ENCODE peak calls at places on chromosomes 2 and 18, in seven cellular contexts. One of them, this sample, is unnamed.
A peak's percentile ranks its signal among the peaks of the same experiment; 100 is the strongest.

GRCh38 chr18:61435064-61435652 is 101.9 kb downstream of the CDH20 start:
- DNase-seq in fibroblast of villous mesenchyme: peak; percentile 4
- DNase-seq in astrocyte of the cerebellum: no peak
- DNase-seq in ovary: no peak
- DNase-seq in tibial nerve: no peak
- DNase-seq in aorta: no peak
- DNase-seq in iPS DF 6.9: peak; percentile 29
- DNase-seq in this sample: peak; percentile 1

GRCh38 chr2:88764850-88765153 is 73.3 kb downstream of the RPIA start:
- DNase-seq in fibroblast of villous mesenchyme: no peak
- DNase-seq in astrocyte of the cerebellum: no peak
- DNase-seq in ovary: no peak
- DNase-seq in tibial nerve: no peak
- DNase-seq in aorta: no peak
- DNase-seq in iPS DF 6.9: no peak
- DNase-seq in this sample: no peak

GRCh38 chr2:240926516-240927389 is 20.6 kb downstream of the CROCC2 start:
- DNase-seq in fibroblast of villous mesenchyme: peak; percentile 23
- DNase-seq in astrocyte of the cerebellum: no peak
- DNase-seq in ovary: peak; percentile 53
- DNase-seq in tibial nerve: peak; percentile 11
- DNase-seq in aorta: peak; percentile 77
- DNase-seq in iPS DF 6.9: no peak
- DNase-seq in this sample: peak; percentile 48

GRCh38 chr2:221490506-221491060 is 81.5 kb downstream of the EPHA4 start:
- DNase-seq in fibroblast of villous mesenchyme: no peak
- DNase-seq in astrocyte of the cerebellum: no peak
- DNase-seq in ovary: no peak
- DNase-seq in tibial nerve: no peak
- DNase-seq in aorta: no peak
- DNase-seq in iPS DF 6.9: no peak
- DNase-seq in this sample: no peak

GRCh38 chr2:174106736-174107135 is 141.6 kb upstream of the SP3 start:
- DNase-seq in fibroblast of villous mesenchyme: no peak
- DNase-seq in astrocyte of the cerebellum: no peak
- DNase-seq in ovary: no peak
- DNase-seq in tibial nerve: no peak
- DNase-seq in aorta: no peak
- DNase-seq in iPS DF 6.9: no peak
- DNase-seq in this sample: no peak

GRCh38 chr2:84880645-84881521 is at the start of gene TRABD2A:
- DNase-seq in fibroblast of villous mesenchyme: no peak
- DNase-seq in astrocyte of the cerebellum: no peak
- DNase-seq in ovary: peak; percentile 55
- DNase-seq in tibial nerve: no peak
- DNase-seq in aorta: peak; percentile 80
- DNase-seq in iPS DF 6.9: no peak
- DNase-seq in this sample: no peak

GRCh38 chr2:239307921-239308620 is 92.7 kb downstream of the HDAC4 start:
- DNase-seq in fibroblast of villous mesenchyme: no peak
- DNase-seq in astrocyte of the cerebellum: no peak
- DNase-seq in ovary: peak; percentile 9
- DNase-seq in tibial nerve: no peak
- DNase-seq in aorta: peak; percentile 66
- DNase-seq in iPS DF 6.9: no peak
- DNase-seq in this sample: no peak

GRCh38 chr18:51153659-51154371 is 43.7 kb downstream of the MEX3C start:
- DNase-seq in fibroblast of villous mesenchyme: no peak
- DNase-seq in astrocyte of the cerebellum: no peak
- DNase-seq in ovary: no peak
- DNase-seq in tibial nerve: no peak
- DNase-seq in aorta: no peak
- DNase-seq in iPS DF 6.9: no peak
- DNase-seq in this sample: no peak

GRCh38 chr2:126444511-126444910 is 211.4 kb upstream of the GYPC start:
- DNase-seq in fibroblast of villous mesenchyme: no peak
- DNase-seq in astrocyte of the cerebellum: no peak
- DNase-seq in ovary: no peak
- DNase-seq in tibial nerve: no peak
- DNase-seq in aorta: no peak
- DNase-seq in iPS DF 6.9: no peak
- DNase-seq in this sample: no peak

GRCh38 chr2:67451086-67451832 is 54.1 kb downstream of the ETAA1 start:
- DNase-seq in fibroblast of villous mesenchyme: peak; percentile 77
- DNase-seq in astrocyte of the cerebellum: no peak
- DNase-seq in ovary: no peak
- DNase-seq in tibial nerve: no peak
- DNase-seq in aorta: no peak
- DNase-seq in iPS DF 6.9: no peak
- DNase-seq in this sample: peak; percentile 84

GRCh38 chr18:32769242-32770180 is 3.3 kb downstream of the KLHL14 start:
- DNase-seq in fibroblast of villous mesenchyme: no peak
- DNase-seq in astrocyte of the cerebellum: no peak
- DNase-seq in ovary: no peak
- DNase-seq in tibial nerve: no peak
- DNase-seq in aorta: no peak
- DNase-seq in iPS DF 6.9: no peak
- DNase-seq in this sample: no peak
- H3K4me3 ChIP-seq in fibroblast of villous mesenchyme: no peak overlapping the region
- H3K4me3 ChIP-seq in astrocyte of the cerebellum: peak overlapping the region; percentile 42
- H3K4me3 ChIP-seq in ovary: no peak overlapping the region
- H3K4me3 ChIP-seq in tibial nerve: no peak overlapping the region
- H3K4me3 ChIP-seq in aorta: no peak overlapping the region
- H3K4me3 ChIP-seq in iPS DF 6.9: peak overlapping the region; percentile 37
- H3K4me3 ChIP-seq in this sample: no peak overlapping the region

GRCh38 chr2:70901235-70902066 is 34.2 kb upstream of the ATP6V1B1 start:
- DNase-seq in fibroblast of villous mesenchyme: peak; percentile 56
- DNase-seq in astrocyte of the cerebellum: no peak
- DNase-seq in ovary: no peak
- DNase-seq in tibial nerve: no peak
- DNase-seq in aorta: peak; percentile 78
- DNase-seq in iPS DF 6.9: no peak
- DNase-seq in this sample: peak; percentile 55

GRCh38 chr2:70902579-70902978 is 33.1 kb upstream of the ATP6V1B1 start:
- DNase-seq in fibroblast of villous mesenchyme: no peak
- DNase-seq in astrocyte of the cerebellum: no peak
- DNase-seq in ovary: no peak
- DNase-seq in tibial nerve: no peak
- DNase-seq in aorta: no peak
- DNase-seq in iPS DF 6.9: no peak
- DNase-seq in this sample: no peak

GRCh38 chr2:70903641-70904340 is 31.9 kb upstream of the ATP6V1B1 start:
- DNase-seq in fibroblast of villous mesenchyme: no peak
- DNase-seq in astrocyte of the cerebellum: no peak
- DNase-seq in ovary: no peak
- DNase-seq in tibial nerve: no peak
- DNase-seq in aorta: no peak
- DNase-seq in iPS DF 6.9: no peak
- DNase-seq in this sample: no peak

GRCh38 chr2:70903171-70903570 is 32.5 kb upstream of the ATP6V1B1 start:
- DNase-seq in fibroblast of villous mesenchyme: no peak
- DNase-seq in astrocyte of the cerebellum: no peak
- DNase-seq in ovary: no peak
- DNase-seq in tibial nerve: no peak
- DNase-seq in aorta: no peak
- DNase-seq in iPS DF 6.9: no peak
- DNase-seq in this sample: no peak

DNA sequence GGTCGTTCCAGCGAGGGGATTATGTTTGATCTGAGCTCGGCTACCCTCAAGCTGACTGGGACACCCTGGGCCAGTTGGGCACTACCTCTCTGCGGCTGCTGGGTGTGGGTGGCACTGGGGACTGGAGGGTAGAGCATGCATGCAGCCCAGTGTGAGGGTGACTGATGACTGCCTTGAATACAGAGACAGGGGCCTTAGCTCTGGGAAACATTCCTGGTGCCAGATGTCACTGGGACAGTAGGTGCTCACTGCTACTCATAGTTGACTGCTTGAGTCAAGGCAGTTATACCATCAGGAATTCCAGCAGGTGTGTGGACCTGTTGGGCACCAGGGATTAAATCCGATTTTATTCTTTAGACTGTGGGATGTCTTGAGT is 33.6 kb upstream of the ATP6V1B1 start:
- DNase-seq in fibroblast of villous mesenchyme: no peak
- DNase-seq in astrocyte of the cerebellum: no peak
- DNase-seq in ovary: no peak
- DNase-seq in tibial nerve: no peak
- DNase-seq in aorta: no peak
- DNase-seq in iPS DF 6.9: no peak
- DNase-seq in this sample: peak; percentile 19
- H3K4me3 ChIP-seq in fibroblast of villous mesenchyme: peak overlapping the region; percentile 72
- H3K4me3 ChIP-seq in astrocyte of the cerebellum: peak overlapping the region; percentile 41
- H3K4me3 ChIP-seq in ovary: peak overlapping the region; percentile 32
- H3K4me3 ChIP-seq in tibial nerve: peak overlapping the region; percentile 44
- H3K4me3 ChIP-seq in aorta: no peak overlapping the region
- H3K4me3 ChIP-seq in iPS DF 6.9: no peak overlapping the region
- H3K4me3 ChIP-seq in this sample: peak overlapping the region; percentile 58

GRCh38 chr2:20225294-20226151 is 593 bp upstream of the SDC1 start:
- DNase-seq in fibroblast of villous mesenchyme: peak; percentile 65
- DNase-seq in astrocyte of the cerebellum: no peak
- DNase-seq in ovary: peak; percentile 60
- DNase-seq in tibial nerve: no peak
- DNase-seq in aorta: peak; percentile 79
- DNase-seq in iPS DF 6.9: no peak
- DNase-seq in this sample: peak; percentile 58
- H3K4me3 ChIP-seq in fibroblast of villous mesenchyme: peak overlapping the region; percentile 66
- H3K4me3 ChIP-seq in astrocyte of the cerebellum: peak overlapping the region; percentile 53
- H3K4me3 ChIP-seq in ovary: peak overlapping the region; percentile 47
- H3K4me3 ChIP-seq in tibial nerve: peak overlapping the region; percentile 62
- H3K4me3 ChIP-seq in aorta: peak overlapping the region; percentile 51
- H3K4me3 ChIP-seq in iPS DF 6.9: peak overlapping the region; percentile 68
- H3K4me3 ChIP-seq in this sample: peak overlapping the region; percentile 1

GRCh38 chr2:2613279-2614199 is 282.5 kb upstream of the MYT1L start:
- DNase-seq in fibroblast of villous mesenchyme: peak; percentile 26
- DNase-seq in astrocyte of the cerebellum: peak; percentile 76
- DNase-seq in ovary: peak; percentile 82
- DNase-seq in tibial nerve: peak; percentile 61
- DNase-seq in aorta: peak; percentile 89
- DNase-seq in iPS DF 6.9: peak; percentile 94
- DNase-seq in this sample: peak; percentile 91
- H3K4me3 ChIP-seq in fibroblast of villous mesenchyme: no peak overlapping the region
- H3K4me3 ChIP-seq in astrocyte of the cerebellum: peak overlapping the region; percentile 38
- H3K4me3 ChIP-seq in ovary: peak overlapping the region; percentile 36
- H3K4me3 ChIP-seq in tibial nerve: peak overlapping the region; percentile 44
- H3K4me3 ChIP-seq in aorta: peak overlapping the region; percentile 42
- H3K4me3 ChIP-seq in iPS DF 6.9: peak overlapping the region; percentile 34
- H3K4me3 ChIP-seq in this sample: peak overlapping the region; percentile 10

GRCh38 chr2:127590386-127591190 is 55.1 kb downstream of the MYO7B start:
- DNase-seq in fibroblast of villous mesenchyme: no peak
- DNase-seq in astrocyte of the cerebellum: no peak
- DNase-seq in ovary: no peak
- DNase-seq in tibial nerve: no peak
- DNase-seq in aorta: peak; percentile 27
- DNase-seq in iPS DF 6.9: no peak
- DNase-seq in this sample: no peak

GRCh38 chr2:127589358-127589757 is 53.9 kb downstream of the MYO7B start:
- DNase-seq in fibroblast of villous mesenchyme: no peak
- DNase-seq in astrocyte of the cerebellum: no peak
- DNase-seq in ovary: no peak
- DNase-seq in tibial nerve: no peak
- DNase-seq in aorta: peak; percentile 25
- DNase-seq in iPS DF 6.9: no peak
- DNase-seq in this sample: no peak

GRCh38 chr2:127591221-127591923 is 54.6 kb upstream of the GPR17 start:
- DNase-seq in fibroblast of villous mesenchyme: peak; percentile 68
- DNase-seq in astrocyte of the cerebellum: peak; percentile 8
- DNase-seq in ovary: no peak
- DNase-seq in tibial nerve: no peak
- DNase-seq in aorta: peak; percentile 80
- DNase-seq in iPS DF 6.9: peak; percentile 91
- DNase-seq in this sample: peak; percentile 50

GRCh38 chr2:127588241-127588640 is 52.8 kb downstream of the MYO7B start:
- DNase-seq in fibroblast of villous mesenchyme: no peak
- DNase-seq in astrocyte of the cerebellum: no peak
- DNase-seq in ovary: no peak
- DNase-seq in tibial nerve: no peak
- DNase-seq in aorta: peak; percentile 36
- DNase-seq in iPS DF 6.9: no peak
- DNase-seq in this sample: no peak

DNA sequence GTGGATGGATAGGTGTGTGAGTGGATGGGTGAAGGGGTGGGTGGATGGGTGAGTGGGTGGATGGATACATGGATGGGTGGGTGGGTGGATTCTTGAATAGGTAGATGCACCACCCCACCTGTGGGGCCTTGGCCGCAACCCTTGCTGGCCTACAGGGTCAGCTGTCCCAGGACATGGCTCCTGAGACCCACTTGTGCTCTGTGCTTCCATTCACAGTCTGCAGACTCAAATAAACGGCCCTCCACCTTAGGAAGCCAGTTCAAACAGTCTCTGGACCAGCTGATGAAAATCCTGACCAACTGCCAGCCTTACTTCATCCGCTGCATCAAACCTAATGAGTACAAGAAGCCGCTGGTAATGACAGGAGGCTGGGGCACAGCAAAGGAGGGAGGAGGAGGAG is 54.4 kb downstream of the MYO7B start:
- DNase-seq in fibroblast of villous mesenchyme: no peak
- DNase-seq in astrocyte of the cerebellum: no peak
- DNase-seq in ovary: no peak
- DNase-seq in tibial nerve: no peak
- DNase-seq in aorta: peak; percentile 23
- DNase-seq in iPS DF 6.9: no peak
- DNase-seq in this sample: no peak
- H3K4me3 ChIP-seq in fibroblast of villous mesenchyme: no peak overlapping the region
- H3K4me3 ChIP-seq in astrocyte of the cerebellum: no peak overlapping the region
- H3K4me3 ChIP-seq in ovary: no peak overlapping the region
- H3K4me3 ChIP-seq in tibial nerve: no peak overlapping the region
- H3K4me3 ChIP-seq in aorta: no peak overlapping the region
- H3K4me3 ChIP-seq in iPS DF 6.9: no peak overlapping the region
- H3K4me3 ChIP-seq in this sample: no peak overlapping the region